ENCODE peak calls at places on chromosomes 11 and 22, in five cellular contexts. S is prostate gland, O is OCI-LY7, X is endodermal cell, R is left lung. L is an unnamed sample. For H3K36me3, the result is how much of the 10 kb centered on the place peaks cover.

GRCh38 chr11:67368621-67369020 is 4.8 kb downstream of the CLCF1 start:
- DNase-seq in S (no peak), X (peak), O (no peak), R (no peak), L (no peak)

GRCh38 chr11:100640646-100641045 is 46.4 kb upstream of the ARHGAP42 start:
- DNase-seq in R (no peak), S (no peak), O (no peak), X (no peak), L (no peak)

GRCh38 chr11:36711104-36711825 is 113.2 kb upstream of the RAG2 start:
- DNase-seq in X (peak), O (peak), R (no peak), S (no peak), L (no peak)

GRCh38 chr11:100632970-100633452 is 54.1 kb upstream of the ARHGAP42 start:
- DNase-seq in R (peak), O (no peak), X (no peak), S (peak), L (no peak)

GRCh38 chr11:68965901-68966868 is 14.6 kb downstream of the MRGPRD start:
- DNase-seq in O (no peak), X (no peak), R (peak), S (no peak), L (peak)

GRCh38 chr22:36010913-36011312 is 17.7 kb downstream of the RBFOX2 start:
- DNase-seq in O (no peak), R (no peak), S (no peak), X (no peak), L (no peak)

GRCh38 chr11:122808494-122808893 is 29.8 kb upstream of the CRTAM start:
- DNase-seq in X (no peak), O (peak), R (no peak), S (no peak), L (no peak)

GRCh38 chr11:65920035-65920802 is 993 bp downstream of the DRAP1 start:
- DNase-seq in S (no peak), R (peak), X (no peak), O (no peak), L (no peak)

GRCh38 chr11:83027794-83028193 is 43.9 kb downstream of the RAB30 start:
- DNase-seq in O (no peak), X (no peak), S (no peak), R (no peak), L (no peak)

GRCh38 chr11:62147545-62147944 is 23.7 kb downstream of the INCENP start:
- DNase-seq in S (no peak), R (no peak), X (peak), O (no peak), L (no peak)

GRCh38 chr11:506238-506949 is 648 bp downstream of the RNH1 start:
- DNase-seq in O (peak), S (peak), R (peak), X (peak), L (peak)
- TF ChIP-seq CTCF in O (no peak), S (no peak), R (no peak), X (peak), L (no peak)

GRCh38 chr11:108092134-108092533 is 29.2 kb upstream of the ACAT1 start:
- DNase-seq in R (no peak), O (no peak), S (no peak), X (no peak), L (no peak)
- H3K36me3 ChIP-seq in R (under half), O (under half), S (under half), X (under half), L (under half)

DNA sequence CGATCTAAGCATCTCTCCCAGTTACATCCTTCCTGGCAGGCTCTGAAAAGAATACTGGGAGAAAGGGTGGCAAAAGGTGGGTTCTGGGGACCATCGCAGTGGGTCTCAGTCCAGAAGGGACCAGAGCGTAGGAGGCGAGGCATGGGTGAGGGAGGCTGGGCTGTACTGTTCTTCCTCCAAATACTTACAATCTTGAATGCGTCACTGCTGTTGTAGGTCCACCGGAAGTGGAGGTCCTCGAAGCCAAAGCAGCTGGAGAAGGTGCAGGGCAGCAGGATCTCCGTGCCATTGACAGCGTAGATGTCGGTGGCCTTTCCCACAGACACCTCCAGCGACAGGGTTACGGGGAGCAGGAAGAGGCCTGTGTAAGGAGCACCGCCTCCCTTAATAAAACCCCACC is 7.8 kb downstream of the SCN4B start:
- DNase-seq in O (no peak), X (no peak), S (no peak), R (no peak), L (no peak)
- H3K4me3 ChIP-seq in O (no peak), X (no peak), S (no peak), R (no peak), L (peak)

DNA sequence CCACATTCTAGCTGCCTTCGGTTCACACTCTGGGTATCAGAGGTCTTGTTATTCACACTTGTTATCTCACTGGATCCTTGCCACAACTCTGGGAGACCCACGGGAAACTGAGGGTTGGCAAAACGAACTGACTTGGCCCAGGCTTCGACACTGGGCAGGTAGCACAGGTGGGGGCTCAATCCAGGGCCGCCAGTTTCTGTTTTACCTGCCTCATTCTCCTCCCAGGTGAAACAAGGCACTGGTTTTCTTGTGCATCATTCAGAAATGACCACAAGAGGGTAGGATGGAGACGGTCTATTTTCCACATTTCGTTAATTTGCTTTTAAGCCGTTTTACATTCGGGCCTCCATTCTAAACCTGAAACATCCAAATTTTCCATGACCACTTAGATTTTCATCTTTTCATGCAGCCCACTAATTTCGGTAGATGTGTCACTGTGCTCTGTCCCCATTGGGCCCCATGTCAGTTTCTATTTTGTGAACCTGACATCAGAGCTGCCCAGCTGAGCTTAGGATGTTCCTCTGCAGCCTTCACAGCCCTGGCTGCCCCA is 108.1 kb downstream of the KIAA1671 start:
- DNase-seq in R (no peak), O (no peak), S (no peak), X (no peak), L (peak)
- TF ChIP-seq CTCF in R (no peak), O (peak), S (no peak), X (peak), L (peak)

GRCh38 chr11:32893947-32894827 is 1.6 kb downstream of the QSER1 start:
- DNase-seq in R (no peak), X (peak), S (peak), O (peak), L (no peak)
- H3K36me3 ChIP-seq in R (under half), X (under half), S (under half), O (under half), L (under half)

DNA sequence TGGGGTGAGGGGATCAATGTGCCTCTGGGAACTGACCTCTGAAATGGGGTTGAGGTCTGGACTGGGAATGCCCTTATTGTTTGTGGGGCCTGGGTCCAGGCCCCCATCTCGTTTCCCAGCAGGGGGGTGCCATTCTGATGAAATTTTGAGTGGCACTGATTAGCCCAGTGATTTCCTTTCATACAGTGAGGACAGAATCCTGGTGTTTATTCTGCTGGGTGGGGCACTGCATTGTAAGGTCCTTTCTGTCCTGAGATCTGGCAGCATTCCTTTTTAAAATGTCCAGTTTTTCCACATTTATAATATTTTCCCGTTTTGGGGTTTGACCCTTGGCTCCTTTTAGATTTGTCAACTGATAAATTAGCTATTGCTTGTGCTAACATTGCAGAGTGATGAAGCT is 27.1 kb downstream of the OR10A6 start:
- DNase-seq in O (no peak), S (no peak), X (no peak), R (no peak), L (no peak)
- H3K4me3 ChIP-seq in O (no peak), S (no peak), X (peak), R (no peak), L (no peak)

L was measured in CD8-positive, alpha-beta T cell.